ENCODE peak calls at places on chromosomes 12 and 14, in nine cellular contexts. C, G, K, A, H, N, O, D and V are unnamed samples.

GRCh38 chr12:67202344-67203012 is 66.7 kb upstream of the CAND1 start:
- DNase-seq in C (no peak), G (no peak), K (no peak), A (no peak), H (no peak), N (no peak), O (no peak), D (no peak), V (no peak)

GRCh38 chr12:13095266-13095995 is 8.0 kb downstream of the GSG1 start:
- DNase-seq in C (no peak), G (no peak), K (no peak), A (no peak), H (no peak), N (no peak), O (no peak), D (no peak), V (no peak)

GRCh38 chr14:105065280-105066228 is at the start of gene GPR132:
- DNase-seq in C (no peak), G (no peak), K (no peak), A (peak), H (no peak), N (peak), O (no peak), D (no peak), V (peak)

GRCh38 chr14:75476274-75476995 is 45.8 kb upstream of the BATF start:
- DNase-seq in C (no peak), G (no peak), K (no peak), A (peak), H (peak), N (no peak), O (peak), D (peak), V (peak)

GRCh38 chr12:117365072-117365616 is 3.7 kb upstream of the NOS1 start:
- DNase-seq in C (no peak), G (no peak), K (no peak), A (no peak), H (no peak), N (no peak), O (no peak), D (no peak), V (no peak)

GRCh38 chr12:42696424-42697149 is 107.0 kb upstream of the PRICKLE1 start:
- DNase-seq in C (no peak), G (peak), K (peak), A (peak), H (peak), N (peak), O (peak), D (peak), V (no peak)

GRCh38 chr14:77208266-77208978 is 26.8 kb downstream of the TMEM63C start:
- DNase-seq in C (peak), G (no peak), K (peak), A (peak), H (peak), N (peak), O (peak), D (peak), V (peak)

GRCh38 chr12:85468356-85469157 is 188.5 kb downstream of the ALX1 start:
- DNase-seq in C (peak), G (no peak), K (peak), A (peak), H (peak), N (peak), O (peak), D (peak), V (no peak)

GRCh38 chr12:87801860-87802720 is 227.1 kb downstream of the C12orf50 start:
- DNase-seq in C (peak), G (no peak), K (no peak), A (no peak), H (no peak), N (no peak), O (no peak), D (no peak), V (no peak)

GRCh38 chr12:54296393-54297121 is 4.3 kb downstream of the NFE2 start:
- DNase-seq in C (no peak), G (peak), K (no peak), A (no peak), H (no peak), N (no peak), O (no peak), D (no peak), V (no peak)

GRCh38 chr12:21118760-21119159 is 12.2 kb upstream of the SLCO1B1 start:
- DNase-seq in C (peak), G (no peak), K (no peak), A (no peak), H (no peak), N (no peak), O (no peak), D (no peak), V (no peak)

GRCh38 chr14:59631237-59631636 is 54.6 kb upstream of the CCDC175 start:
- DNase-seq in C (peak), G (no peak), K (no peak), A (no peak), H (no peak), N (no peak), O (no peak), D (no peak), V (no peak)

GRCh38 chr12:66287275-66287674 is 15.0 kb upstream of the HELB start:
- DNase-seq in C (no peak), G (no peak), K (no peak), A (no peak), H (no peak), N (no peak), O (no peak), D (no peak), V (no peak)

GRCh38 chr14:103332143-103332919 is 1.7 kb upstream of the EIF5 start:
- DNase-seq in C (peak), G (peak), K (no peak), A (no peak), H (no peak), N (no peak), O (no peak), D (no peak), V (no peak)

GRCh38 chr12:59173696-59174095 is 253.4 kb upstream of the LRIG3 start:
- DNase-seq in C (no peak), G (no peak), K (no peak), A (no peak), H (peak), N (no peak), O (no peak), D (no peak), V (no peak)

GRCh38 chr14:67360469-67361206 is 510 bp downstream of the EIF2S1 start:
- DNase-seq in C (no peak), G (no peak), K (no peak), A (no peak), H (no peak), N (no peak), O (no peak), D (no peak), V (no peak)

GRCh38 chr14:76772300-76773187 is 11.3 kb downstream of the VASH1 start:
- DNase-seq in C (no peak), G (peak), K (no peak), A (peak), H (peak), N (peak), O (peak), D (peak), V (peak)

GRCh38 chr14:79658224-79658623 is 553.1 kb downstream of the DIO2 start:
- DNase-seq in C (no peak), G (no peak), K (no peak), A (no peak), H (no peak), N (no peak), O (no peak), D (no peak), V (no peak)

GRCh38 chr14:89276424-89276975 is 140.5 kb downstream of the FOXN3 start:
- DNase-seq in C (no peak), G (no peak), K (no peak), A (peak), H (peak), N (no peak), O (no peak), D (no peak), V (no peak)

GRCh38 chr12:71469235-71469873 is 29.8 kb downstream of the LGR5 start:
- DNase-seq in C (peak), G (no peak), K (peak), A (no peak), H (peak), N (no peak), O (no peak), D (no peak), V (no peak)

GRCh38 chr12:89707992-89708792 is 446 bp downstream of the ATP2B1 start:
- DNase-seq in C (peak), G (peak), K (peak), A (peak), H (peak), N (peak), O (peak), D (peak), V (peak)

GRCh38 chr14:34359423-34360120 is 102.5 kb downstream of the SPTSSA start:
- DNase-seq in C (no peak), G (no peak), K (no peak), A (peak), H (no peak), N (no peak), O (no peak), D (no peak), V (no peak)

GRCh38 chr14:45716506-45716905 is 463.5 kb upstream of the MIS18BP1 start:
- DNase-seq in C (peak), G (no peak), K (no peak), A (no peak), H (no peak), N (no peak), O (no peak), D (no peak), V (no peak)

GRCh38 chr14:63345826-63346225 is 27.1 kb upstream of the GPHB5 start:
- DNase-seq in C (no peak), G (no peak), K (no peak), A (no peak), H (no peak), N (no peak), O (no peak), D (no peak), V (no peak)

GRCh38 chr12:114993202-114993601 is 309.2 kb upstream of the TBX3 start:
- DNase-seq in C (no peak), G (no peak), K (no peak), A (no peak), H (peak), N (no peak), O (no peak), D (no peak), V (no peak)

GRCh38 chr12:176321-177181 is 37.4 kb downstream of the SLC6A12 start:
- DNase-seq in C (peak), G (no peak), K (peak), A (peak), H (peak), N (no peak), O (no peak), D (no peak), V (peak)
- TF ChIP-seq POLR2A in C (no peak), G (no peak), K (no peak), A (no peak), H (no peak), N (no peak), O (no peak), D (no peak), V (no peak)

DNA sequence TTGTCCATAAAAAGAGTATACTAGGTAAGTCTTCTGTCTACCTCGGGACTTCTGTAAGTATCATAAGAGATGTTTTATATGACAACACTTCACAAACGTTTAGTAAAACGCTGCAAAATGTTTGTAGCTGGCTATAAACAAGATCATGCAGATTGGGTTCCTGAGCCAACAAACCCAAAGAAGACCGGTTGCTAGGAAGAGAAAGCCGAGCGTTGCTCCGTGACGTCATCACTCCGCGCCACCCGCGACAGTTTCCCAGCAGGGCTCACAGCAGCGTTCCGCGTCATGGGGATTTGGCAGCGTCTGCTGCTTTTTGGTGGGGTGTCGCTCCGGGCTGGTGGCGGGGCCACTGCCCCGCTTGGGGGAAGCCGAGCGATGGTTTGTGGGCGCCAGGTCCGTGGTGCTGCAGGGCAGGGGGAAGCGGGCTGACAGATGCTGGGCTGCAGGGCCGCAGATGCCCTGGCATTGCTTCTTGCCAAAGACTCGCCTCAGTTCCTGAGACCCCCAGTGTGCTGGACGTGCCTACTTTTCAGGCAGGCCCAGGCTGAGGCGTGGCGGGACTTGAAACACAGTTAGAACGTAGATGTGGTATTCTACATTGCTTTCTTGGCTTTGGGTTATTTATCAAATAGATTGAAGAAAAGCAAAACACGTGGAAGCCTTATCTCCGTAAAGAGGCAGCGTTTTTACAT is at the start of gene NUBPL:
- DNase-seq in C (peak), G (peak), K (peak), A (peak), H (peak), N (peak), O (peak), D (peak), V (peak)
- TF ChIP-seq POLR2A in C (peak), G (no peak), K (peak), A (peak), H (peak), N (peak), O (peak), D (peak), V (peak)

GRCh38 chr14:24311837-24312615 is 724 bp downstream of the LTB4R start:
- DNase-seq in C (no peak), G (peak), K (no peak), A (no peak), H (no peak), N (peak), O (peak), D (no peak), V (peak)
- TF ChIP-seq POLR2A in C (no peak), G (no peak), K (no peak), A (no peak), H (no peak), N (no peak), O (no peak), D (no peak), V (no peak)

GRCh38 chr12:108854055-108854452 is 3.3 kb downstream of the SSH1 start:
- DNase-seq in C (peak), G (no peak), K (no peak), A (no peak), H (peak), N (no peak), O (no peak), D (peak), V (no peak)
- TF ChIP-seq POLR2A in C (no peak), G (no peak), K (no peak), A (no peak), H (no peak), N (no peak), O (no peak), D (no peak), V (no peak)

GRCh38 chr12:6647083-6647604 is at the start of gene ACRBP:
- DNase-seq in C (no peak), G (peak), K (peak), A (peak), H (peak), N (peak), O (peak), D (peak), V (peak)
- TF ChIP-seq POLR2A in C (no peak), G (no peak), K (peak), A (peak), H (no peak), N (no peak), O (peak), D (no peak), V (no peak)